ENCODE peak calls at places on chromosome X, in eight cellular contexts. C is endothelial cell of umbilical vein, G is spleen, V is transverse colon, O is IMR-90, N is A549, H is breast epithelium, E is stomach. B is an unnamed sample.

GRCh38 chrX:151825927-151826471 is 86.7 kb upstream of the MAGEA4 start:
- DNase-seq in C (peak; percentile 52), G (no peak), V (no peak), O (peak; percentile 1), N (peak; percentile 77), H (no peak), E (no peak), B (no peak)

GRCh38 chrX:119647089-119647488 is 40.9 kb upstream of the NKRF start:
- DNase-seq in C (no peak), G (no peak), V (no peak), O (no peak), N (no peak), H (no peak), E (no peak), B (no peak)

GRCh38 chrX:107454302-107454701 is 4.8 kb downstream of the FRMPD3 start:
- DNase-seq in C (no peak), G (no peak), V (no peak), O (peak; percentile 2), N (peak; percentile 11), H (no peak), E (no peak), B (no peak)

GRCh38 chrX:2703991-2704369 is 12.9 kb downstream of the CD99 start:
- DNase-seq in C (peak; percentile 77), G (no peak), V (peak; percentile 55), O (no peak), N (no peak), H (no peak), E (no peak), B (no peak)

GRCh38 chrX:35046646-35047231 is 104.1 kb downstream of the FAM47B start:
- DNase-seq in C (peak; percentile 68), G (no peak), V (no peak), O (no peak), N (no peak), H (no peak), E (no peak), B (no peak)

GRCh38 chrX:153927686-153927935 is 1.5 kb upstream of the ARHGAP4 start:
- DNase-seq in C (no peak), G (no peak), V (no peak), O (no peak), N (no peak), H (no peak), E (no peak), B (peak; percentile 63)

GRCh38 chrX:153766871-153767673 is 3.0 kb downstream of the PLXNB3 start:
- DNase-seq in C (no peak), G (peak; percentile 78), V (peak; percentile 8), O (no peak), N (no peak), H (no peak), E (no peak), B (no peak)

GRCh38 chrX:134526399-134526798 is 66.4 kb downstream of the HPRT1 start:
- DNase-seq in C (no peak), G (no peak), V (no peak), O (peak; percentile 40), N (no peak), H (no peak), E (no peak), B (no peak)

GRCh38 chrX:149950681-149951080 is 12.4 kb upstream of the EOLA2 start:
- DNase-seq in C (peak; percentile 62), G (no peak), V (no peak), O (peak; percentile 67), N (peak; percentile 55), H (no peak), E (no peak), B (peak; percentile 16)

GRCh38 chrX:87265518-87265917 is 252.1 kb upstream of the KLHL4 start:
- DNase-seq in C (no peak), G (no peak), V (no peak), O (no peak), N (peak; percentile 0), H (no peak), E (no peak), B (no peak)

GRCh38 chrX:12799118-12799517 is 7.9 kb downstream of the PRPS2 start:
- DNase-seq in C (no peak), G (no peak), V (no peak), O (no peak), N (no peak), H (no peak), E (no peak), B (no peak)
- TF ChIP-seq POLR2A in C (no peak), G (no peak), V (no peak), O (no peak), N (no peak), H (no peak), E (no peak), B (no peak)

GRCh38 chrX:13258725-13259124 is 61.1 kb downstream of the ATXN3L start:
- DNase-seq in C (no peak), G (no peak), V (no peak), O (no peak), N (no peak), H (no peak), E (no peak), B (no peak)

GRCh38 chrX:13257223-13258051 is 62.4 kb downstream of the ATXN3L start:
- DNase-seq in C (no peak), G (no peak), V (no peak), O (no peak), N (no peak), H (no peak), E (no peak), B (no peak)

GRCh38 chrX:13260598-13260997 is 59.3 kb downstream of the ATXN3L start:
- DNase-seq in C (no peak), G (no peak), V (no peak), O (no peak), N (no peak), H (no peak), E (no peak), B (no peak)

GRCh38 chrX:13256562-13256961 is 63.3 kb downstream of the ATXN3L start:
- DNase-seq in C (no peak), G (no peak), V (no peak), O (no peak), N (no peak), H (no peak), E (no peak), B (no peak)

DNA sequence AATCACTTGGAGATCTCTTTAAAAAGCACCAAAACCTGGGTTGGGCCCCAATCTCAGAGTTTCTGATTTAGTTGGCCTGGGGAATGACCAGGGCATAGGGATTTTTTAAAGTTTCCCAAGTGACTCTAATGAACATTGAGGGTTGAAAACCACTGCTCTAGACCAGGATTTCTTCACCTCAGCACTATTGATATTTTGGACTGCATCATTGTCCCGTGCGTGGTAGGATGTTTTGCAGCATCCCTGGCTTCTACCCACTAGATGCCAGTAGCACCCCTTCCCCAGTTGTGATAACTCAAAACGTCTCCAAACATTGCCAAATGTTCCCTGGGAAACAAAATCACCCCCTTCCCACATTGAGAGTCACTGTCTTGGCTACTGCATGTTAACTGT is 61.8 kb downstream of the ATXN3L start:
- DNase-seq in C (no peak), G (no peak), V (no peak), O (no peak), N (no peak), H (no peak), E (no peak), B (no peak)
- TF ChIP-seq POLR2A in C (no peak), G (no peak), V (no peak), O (no peak), N (no peak), H (no peak), E (no peak), B (no peak)

GRCh38 chrX:38803286-38803608 is 2.0 kb downstream of the MID1IP1 start:
- DNase-seq in C (peak; percentile 16), G (no peak), V (no peak), O (no peak), N (no peak), H (no peak), E (no peak), B (peak; percentile 70)

GRCh38 chrX:38803609-38804480 is 2.6 kb downstream of the MID1IP1 start:
- DNase-seq in C (peak; percentile 67), G (peak; percentile 93), V (peak; percentile 88), O (peak; percentile 34), N (peak; percentile 92), H (peak; percentile 66), E (peak; percentile 87), B (peak; percentile 91)

GRCh38 chrX:38798956-38799355 is 2.3 kb upstream of the MID1IP1 start:
- DNase-seq in C (peak; percentile 22), G (no peak), V (no peak), O (peak; percentile 72), N (no peak), H (no peak), E (no peak), B (no peak)

GRCh38 chrX:38799995-38800394 is 1.3 kb upstream of the MID1IP1 start:
- DNase-seq in C (no peak), G (no peak), V (no peak), O (no peak), N (peak; percentile 33), H (no peak), E (no peak), B (peak; percentile 51)

DNA sequence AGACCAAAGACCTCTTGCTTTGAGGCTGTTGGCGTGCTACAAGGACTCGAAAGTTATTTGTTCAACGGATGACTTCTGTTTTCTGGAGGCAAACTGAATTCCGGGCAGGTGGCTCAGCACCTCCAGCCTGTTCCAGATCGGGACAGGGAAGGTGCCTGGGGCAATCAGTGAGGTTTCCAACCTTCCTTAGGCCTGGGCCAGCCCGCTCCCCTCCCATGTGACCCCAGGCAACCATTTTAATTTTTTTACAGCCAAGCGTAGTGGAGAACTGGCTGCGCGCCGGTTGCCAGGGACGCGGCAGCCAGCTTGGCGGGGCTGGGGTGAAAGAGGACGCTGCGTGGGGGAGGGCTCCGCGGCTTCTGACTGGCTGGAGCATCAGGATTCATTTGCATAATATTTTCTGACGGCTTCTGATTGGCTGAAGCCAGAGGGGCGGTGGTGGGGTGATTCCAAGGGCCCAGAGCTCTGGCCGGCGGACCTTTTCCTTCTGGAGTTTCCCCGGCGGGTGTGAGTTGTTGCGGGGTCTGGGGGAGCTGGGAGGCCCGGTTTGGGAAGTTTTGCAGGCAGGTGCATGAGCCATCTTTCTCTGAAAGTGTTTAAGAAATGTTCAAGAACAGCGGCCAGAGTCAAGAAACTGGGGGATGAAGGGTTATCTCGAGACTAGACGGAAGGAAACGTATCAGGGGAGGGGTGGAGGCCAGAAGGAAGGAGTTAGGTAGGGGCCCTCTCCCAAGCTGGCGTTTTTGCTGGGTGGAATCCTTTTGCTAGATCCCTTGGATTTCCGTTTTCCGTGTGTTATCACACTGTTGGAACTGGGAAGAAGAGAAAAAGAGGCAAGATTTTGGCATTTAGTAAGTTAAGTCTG is at the start of gene MID1IP1:
- DNase-seq in C (peak; percentile 91), G (peak; percentile 91), V (peak; percentile 92), O (peak; percentile 89), N (peak; percentile 93), H (peak; percentile 90), E (peak; percentile 88), B (peak; percentile 94)
- TF ChIP-seq POLR2A in C (peak; percentile 38), G (no peak), V (peak; percentile 91), O (peak; percentile 60), N (no peak), H (no peak), E (no peak), B (peak; percentile 89)

DNA sequence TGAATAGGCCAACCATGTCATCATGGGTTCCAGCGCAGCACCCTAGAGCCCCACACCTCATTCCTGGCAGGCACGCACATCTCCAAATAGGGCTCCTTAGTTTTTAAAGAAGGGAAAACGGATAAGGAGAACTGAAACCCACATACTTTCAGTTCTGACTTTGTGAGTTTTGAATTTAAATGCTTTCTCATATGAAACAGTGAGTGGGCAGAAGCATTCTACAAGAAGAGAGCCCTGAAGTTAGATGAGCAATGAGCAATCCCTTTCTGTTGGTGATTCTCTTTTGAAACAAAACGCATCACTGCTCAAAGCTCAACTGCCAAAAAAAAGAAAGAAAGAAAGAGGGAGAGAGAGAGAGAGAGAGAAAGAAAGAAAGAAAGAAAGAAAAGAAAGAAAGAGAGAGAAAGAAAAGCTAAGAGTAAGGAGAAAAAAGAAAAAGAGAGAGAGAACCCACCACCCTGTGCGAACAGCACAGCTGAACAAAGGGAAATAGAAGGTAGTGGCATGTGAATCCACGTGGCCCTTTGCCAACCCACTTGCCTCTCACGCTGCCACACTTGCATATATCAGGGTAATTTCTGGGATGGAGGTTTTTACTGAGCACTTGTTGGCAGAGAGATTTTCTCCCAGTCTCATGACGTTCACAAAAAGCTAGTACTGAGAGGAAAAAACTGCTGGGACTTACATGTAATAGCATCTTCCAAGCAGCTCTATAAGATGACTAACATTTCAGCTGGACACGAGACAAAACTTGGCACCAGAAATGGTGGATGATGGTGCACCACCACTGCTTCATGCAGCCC is 31.0 kb downstream of the TMSB4X start:
- DNase-seq in C (no peak), G (no peak), V (no peak), O (peak; percentile 70), N (no peak), H (no peak), E (peak; percentile 54), B (no peak)
- TF ChIP-seq POLR2A in C (no peak), G (no peak), V (no peak), O (no peak), N (no peak), H (no peak), E (no peak), B (no peak)

B was measured in erythroblast.